ENCODE peak calls at places on chromosomes 2 and 18, in four cellular contexts. Z is IMR-90, J is left ventricle myocardium inferior, P is coronary artery. B is an unnamed sample.

GRCh38 chr18:11520536-11520935 is 88.9 kb upstream of the SLC35G4 start:
- DNase-seq in J (no peak), Z (no peak), P (no peak), B (no peak)

GRCh38 chr18:159037-159652 is 788 bp downstream of the USP14 start:
- DNase-seq in Z (peak), P (no peak), J (no peak), B (no peak)

GRCh38 chr18:25253136-25253535 is 98.8 kb downstream of the ZNF521 start:
- DNase-seq in J (no peak), P (no peak), Z (no peak), B (no peak)

GRCh38 chr2:158025263-158025996 is 76.2 kb upstream of the UPP2 start:
- DNase-seq in P (no peak), Z (peak), J (no peak), B (peak)

GRCh38 chr2:25215948-25216679 is 47.7 kb upstream of the POMC start:
- DNase-seq in P (no peak), J (peak), Z (no peak), B (no peak)

GRCh38 chr2:71749671-71750101 is 296.3 kb downstream of the DYSF start:
- DNase-seq in J (no peak), Z (peak), P (no peak), B (no peak)

GRCh38 chr18:23626451-23627279 is 36.0 kb downstream of the ANKRD29 start:
- DNase-seq in J (no peak), Z (peak), P (no peak), B (no peak)

GRCh38 chr18:49685231-49685942 is 123.5 kb downstream of the LIPG start:
- DNase-seq in Z (peak), J (no peak), P (no peak), B (no peak)

GRCh38 chr2:100944617-100945432 is 57.3 kb upstream of the RPL31 start:
- DNase-seq in Z (no peak), J (no peak), P (no peak), B (no peak)

GRCh38 chr2:207763308-207763707 is 6.4 kb downstream of the FZD5 start:
- DNase-seq in J (no peak), P (no peak), Z (no peak), B (no peak)

GRCh38 chr2:207762146-207762545 is 7.6 kb downstream of the FZD5 start:
- DNase-seq in P (no peak), Z (peak), J (no peak), B (no peak)

GRCh38 chr2:207758010-207758409 is 11.7 kb downstream of the FZD5 start:
- DNase-seq in P (no peak), J (no peak), Z (no peak), B (no peak)

GRCh38 chr2:207760453-207760852 is 9.3 kb downstream of the FZD5 start:
- DNase-seq in J (no peak), Z (no peak), P (no peak), B (no peak)

GRCh38 chr2:207759890-207760289 is 9.8 kb downstream of the FZD5 start:
- DNase-seq in J (no peak), Z (no peak), P (no peak), B (no peak)
- H3K27ac ChIP-seq in J (no peak), Z (no peak), P (no peak), B (no peak)

GRCh38 chr2:120793682-120794403 is 58.2 kb downstream of the GLI2 start:
- DNase-seq in P (no peak), J (no peak), Z (no peak), B (no peak)

GRCh38 chr2:120794716-120795115 is 59.0 kb downstream of the GLI2 start:
- DNase-seq in J (no peak), Z (peak), P (no peak), B (peak)

GRCh38 chr2:120791961-120792295 is 56.3 kb downstream of the GLI2 start:
- DNase-seq in Z (peak), P (no peak), J (no peak), B (no peak)

GRCh38 chr2:120788349-120788700 is 52.7 kb downstream of the GLI2 start:
- DNase-seq in Z (no peak), P (no peak), J (no peak), B (no peak)

DNA sequence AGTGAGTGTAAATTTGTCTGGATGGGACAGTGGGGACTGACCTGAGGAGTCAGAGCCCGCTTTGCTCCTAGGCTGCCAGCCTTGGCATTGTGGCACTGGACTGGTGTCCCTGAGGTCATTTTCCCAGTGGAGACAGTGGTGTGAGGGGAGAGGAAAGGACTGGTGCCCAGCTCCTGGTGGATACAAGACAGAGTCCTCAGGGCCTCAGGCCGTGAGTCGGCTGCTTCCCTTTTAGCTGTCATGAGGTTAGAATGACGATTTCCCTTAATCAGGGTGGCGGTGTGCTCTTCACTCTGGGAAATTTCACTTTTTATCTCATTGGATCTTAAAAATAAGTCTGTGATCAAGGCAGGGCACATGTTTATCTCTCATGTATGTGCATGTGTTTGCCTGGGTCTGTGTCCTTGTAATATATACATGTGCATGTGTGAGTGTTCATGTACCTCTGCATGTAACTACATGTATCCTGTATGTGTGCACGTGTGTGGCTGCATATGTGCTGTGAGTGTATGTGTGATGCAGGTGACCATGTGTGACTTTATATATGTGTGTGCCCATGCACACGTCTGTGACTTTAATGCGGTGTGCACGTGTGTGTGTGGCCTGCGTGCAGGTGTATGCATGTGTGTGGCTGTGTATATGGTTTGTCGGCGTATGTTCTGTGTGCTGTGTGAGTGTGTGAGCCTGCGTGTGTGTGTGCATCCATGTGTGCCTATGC is 55.7 kb downstream of the GLI2 start:
- DNase-seq in P (no peak), Z (no peak), J (no peak), B (no peak)
- H3K4me3 ChIP-seq in P (no peak), Z (no peak), J (no peak), B (no peak)

DNA sequence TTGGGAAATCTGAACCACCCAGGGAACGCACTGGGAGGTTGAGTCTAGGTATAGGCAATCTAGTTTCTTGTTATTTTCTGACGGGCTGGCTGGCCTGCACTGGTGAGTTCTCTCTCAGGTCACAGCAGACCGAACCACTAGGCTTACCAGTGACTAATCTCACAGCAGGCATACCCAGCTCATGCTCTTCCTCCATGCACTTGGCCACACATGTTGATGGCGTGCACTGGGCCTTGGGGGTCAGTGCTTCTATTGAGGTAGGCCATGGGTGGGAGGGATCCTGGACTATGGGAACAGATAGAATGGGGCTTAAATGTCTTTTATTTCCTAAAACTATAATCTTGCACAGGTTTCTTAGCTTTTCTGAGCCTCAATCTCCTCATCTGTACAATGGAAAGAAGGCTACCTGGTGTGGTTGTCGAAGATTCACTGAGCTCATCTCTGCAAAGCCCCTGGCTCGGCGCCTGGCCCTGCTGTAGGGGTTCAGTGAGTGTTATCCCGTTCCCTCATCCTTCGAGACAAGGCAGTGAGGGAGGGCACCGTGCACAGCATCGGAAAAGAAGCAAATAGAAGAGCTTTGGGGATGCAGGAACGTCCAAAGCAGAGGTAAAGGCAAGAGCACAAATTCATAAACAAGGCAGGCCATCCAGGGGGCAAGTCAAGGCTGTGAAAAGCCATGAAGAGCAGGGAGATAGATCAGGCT is 41.3 kb upstream of the ATG16L1 start:
- DNase-seq in J (no peak), P (no peak), Z (no peak), B (no peak)
- H3K27ac ChIP-seq in J (no peak), P (peak), Z (no peak), B (no peak)

GRCh38 chr18:58785171-58785805 is 79.4 kb upstream of the ZNF532 start:
- DNase-seq in Z (peak), J (no peak), P (no peak), B (peak)
- H3K4me3 ChIP-seq in Z (no peak), J (no peak), P (no peak), B (no peak)

GRCh38 chr18:78913830-78914585 is 65.6 kb upstream of the SALL3 start:
- DNase-seq in Z (no peak), P (peak), J (no peak), B (no peak)
- H3K27ac ChIP-seq in Z (no peak), P (no peak), J (no peak), B (no peak)

DNA sequence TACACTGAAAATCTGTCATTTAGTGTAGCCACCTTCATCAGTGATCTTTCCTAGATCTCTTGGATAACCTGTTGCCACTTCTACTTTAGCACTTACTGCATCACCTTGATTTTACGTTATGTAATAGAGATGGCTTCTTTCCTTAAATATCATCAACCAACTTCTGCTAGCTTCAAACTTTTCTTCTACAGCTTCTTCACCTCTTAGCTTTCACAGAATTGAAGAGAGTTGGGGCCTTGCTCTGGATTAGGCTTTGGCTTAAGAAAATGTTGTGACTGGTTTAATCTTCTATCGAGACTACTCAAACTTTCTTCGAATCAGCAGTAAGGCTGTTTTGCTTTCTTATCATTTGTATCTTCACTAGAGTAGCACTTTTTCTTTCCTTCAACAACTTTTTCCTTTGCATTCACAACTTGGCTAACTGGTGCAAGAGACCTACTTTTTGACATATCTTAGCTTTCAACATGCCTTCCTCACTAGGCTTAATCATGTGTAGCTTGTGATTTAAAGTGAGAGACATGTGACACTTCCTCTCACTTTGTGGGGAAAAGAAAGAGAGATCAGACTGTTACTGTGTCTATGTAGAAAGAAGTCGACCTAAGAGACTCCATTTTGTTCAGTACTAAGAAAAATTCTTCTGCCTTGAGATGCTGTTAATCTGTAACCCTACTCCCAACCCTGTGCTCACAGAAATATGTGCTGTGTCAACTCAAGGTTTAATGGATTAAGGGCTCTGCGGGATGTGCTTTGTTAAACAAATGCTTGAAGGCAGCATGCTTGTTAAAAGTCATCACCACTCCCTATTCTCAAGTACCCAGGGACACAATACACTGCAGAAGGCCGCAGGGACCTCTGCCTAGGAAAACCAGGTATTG is 99.6 kb downstream of the ATL2 start:
- DNase-seq in P (no peak), Z (peak), J (no peak), B (peak)
- H3K4me3 ChIP-seq in P (no peak), Z (no peak), J (no peak), B (no peak)

DNA sequence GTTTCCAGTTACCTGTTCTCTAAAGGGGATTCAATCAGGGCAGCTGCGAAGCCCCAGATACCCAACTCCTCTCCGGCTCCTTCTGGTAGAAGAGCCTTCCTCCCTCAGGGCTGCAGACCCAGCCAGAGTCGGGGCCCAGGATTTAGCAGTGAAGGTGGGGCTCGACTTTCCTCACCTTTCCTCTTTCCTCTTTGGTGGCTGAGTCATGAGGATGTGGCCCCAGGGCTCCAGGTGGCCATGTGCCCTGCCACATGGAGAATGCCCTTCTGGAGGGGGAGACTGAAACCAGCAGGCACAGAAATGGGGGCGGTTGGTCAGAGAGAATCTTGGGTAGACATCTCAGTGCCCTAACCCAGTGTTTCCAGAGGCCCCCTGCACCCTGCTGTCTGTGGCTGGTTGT is 402.6 kb downstream of the NBAS start:
- DNase-seq in J (no peak), P (no peak), Z (no peak), B (no peak)
- H3K27ac ChIP-seq in J (no peak), P (no peak), Z (no peak), B (no peak)

DNA sequence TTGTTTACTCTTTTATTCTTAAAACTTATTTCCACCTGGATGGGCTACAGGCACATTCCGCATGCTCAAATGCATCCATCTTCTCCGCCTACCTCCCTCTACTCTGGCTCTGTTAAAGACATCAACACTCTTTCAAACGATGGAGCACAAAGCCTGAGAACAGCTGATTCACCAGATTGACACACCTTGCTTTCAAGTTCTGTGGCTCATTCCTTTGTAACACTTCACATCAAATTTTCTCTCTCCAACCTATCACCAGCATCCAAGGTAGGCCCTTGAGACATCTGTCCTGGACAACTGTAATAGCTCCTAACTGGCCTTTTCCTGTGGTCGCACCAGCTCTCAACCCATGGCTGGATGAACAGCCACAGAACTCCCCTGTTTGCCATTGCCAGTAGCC is 274.5 kb downstream of the BCL11A start:
- DNase-seq in Z (no peak), P (no peak), J (no peak), B (no peak)
- H3K4me3 ChIP-seq in Z (no peak), P (no peak), J (no peak), B (no peak)

GRCh38 chr2:234422242-234422641 is 74.6 kb downstream of the ARL4C start:
- DNase-seq in J (no peak), P (no peak), Z (peak), B (peak)
- H3K27ac ChIP-seq in J (no peak), P (no peak), Z (peak), B (peak)